ENCODE peak calls at places on chromosome 14, in five cellular contexts. O is NCI-H774, S is heart right ventricle, K is NCI-H2227 treated with DMSO at 0.1 percent for 48 hours, F is smooth muscle cell of the brain vasculature. Q is an unnamed sample.

GRCh38 chr14:56145965-56146364 is 27.8 kb downstream of the PELI2 start:
- DNase-seq in O (no peak), S (no peak), K (no peak), F (peak), Q (peak)

GRCh38 chr14:52692248-52692962 is 3.0 kb downstream of the ERO1A start:
- DNase-seq in O (no peak), S (no peak), K (no peak), F (no peak), Q (no peak)

GRCh38 chr14:72906316-72906715 is 12.4 kb upstream of the DPF3 start:
- DNase-seq in O (no peak), S (no peak), K (no peak), F (no peak), Q (no peak)

GRCh38 chr14:88310457-88310856 is 12.6 kb downstream of the KCNK10 start:
- DNase-seq in O (no peak), S (no peak), K (no peak), F (no peak), Q (no peak)

GRCh38 chr14:68384335-68384734 is 408.5 kb downstream of the ZFP36L1 start:
- DNase-seq in O (no peak), S (peak), K (no peak), F (no peak), Q (no peak)

GRCh38 chr14:74619672-74620131 is 7.7 kb upstream of the LTBP2 start:
- DNase-seq in O (no peak), S (peak), K (no peak), F (no peak), Q (no peak)

GRCh38 chr14:68231832-68232642 is 412.5 kb downstream of the RAD51B start:
- DNase-seq in O (no peak), S (no peak), K (no peak), F (no peak), Q (no peak)

GRCh38 chr14:71050227-71050823 is 143.1 kb downstream of the PCNX1 start:
- DNase-seq in O (no peak), S (no peak), K (no peak), F (no peak), Q (no peak)

GRCh38 chr14:75454963-75455546 is 27.2 kb downstream of the JDP2 start:
- DNase-seq in O (no peak), S (peak), K (no peak), F (peak), Q (no peak)

GRCh38 chr14:22839159-22839779 is 2.9 kb downstream of the MMP14 start:
- DNase-seq in O (no peak), S (no peak), K (no peak), F (no peak), Q (no peak)

GRCh38 chr14:50607181-50607580 is 47.2 kb downstream of the ATL1 start:
- DNase-seq in O (no peak), S (no peak), K (no peak), F (no peak), Q (no peak)

GRCh38 chr14:50387543-50387942 is 9.1 kb downstream of the CDKL1 start:
- DNase-seq in O (no peak), S (no peak), K (no peak), F (no peak), Q (no peak)

GRCh38 chr14:65206078-65206447 is 103.7 kb upstream of the MAX start:
- DNase-seq in O (no peak), S (no peak), K (no peak), F (no peak), Q (no peak)

GRCh38 chr14:96104469-96105057 is 65.4 kb downstream of the C14orf132 start:
- DNase-seq in O (peak), S (peak), K (no peak), F (peak), Q (no peak)

GRCh38 chr14:92549853-92550244 is 36.3 kb downstream of the RIN3 start:
- DNase-seq in O (no peak), S (peak), K (peak), F (no peak), Q (no peak)

GRCh38 chr14:58701156-58701555 is 63.4 kb downstream of the DACT1 start:
- DNase-seq in O (no peak), S (no peak), K (no peak), F (no peak), Q (no peak)

GRCh38 chr14:48670939-48671338 is 915.2 kb downstream of the RPS29 start:
- DNase-seq in O (no peak), S (no peak), K (no peak), F (no peak), Q (no peak)

GRCh38 chr14:90692826-90693225 is 123.4 kb downstream of the TTC7B start:
- DNase-seq in O (no peak), S (no peak), K (no peak), F (no peak), Q (no peak)

GRCh38 chr14:69619007-69619406 is 7.6 kb downstream of the SUSD6 start:
- DNase-seq in O (no peak), S (no peak), K (no peak), F (no peak), Q (no peak)

GRCh38 chr14:28661171-28661772 is 105.3 kb upstream of the FOXG1 start:
- DNase-seq in O (no peak), S (no peak), K (no peak), F (no peak), Q (no peak)

GRCh38 chr14:50835280-50835679 is 4.3 kb upstream of the NIN start:
- DNase-seq in O (no peak), S (no peak), K (no peak), F (no peak), Q (no peak)

GRCh38 chr14:105856676-105857222 is 330.4 kb downstream of the TMEM121 start:
- DNase-seq in O (no peak), S (peak), K (no peak), F (no peak), Q (no peak)

Q was measured in T-helper 1 cell.